ENCODE peak calls at places on chromosomes 6 and 20, in four cellular contexts. E is IMR-90, J is HCT116, H is aorta. A is an unnamed sample.
A peak's percentile ranks its signal among the peaks of the same experiment; 100 is the strongest.

GRCh38 chr6:111843347-111844147 is 29.7 kb downstream of the FYN start:
- DNase-seq in H (no peak), J (no peak), E (no peak), A (peak; percentile 79)

GRCh38 chr6:159250633-159251032 is 81.4 kb downstream of the FNDC1 start:
- DNase-seq in H (no peak), J (no peak), E (no peak), A (no peak)

GRCh38 chr20:41879151-41879550 is 261.0 kb upstream of the CHD6 start:
- DNase-seq in J (no peak), E (no peak), H (no peak), A (no peak)

GRCh38 chr6:82908661-82909060 is 157.0 kb downstream of the UBE3D start:
- DNase-seq in J (no peak), E (no peak), H (no peak), A (no peak)

GRCh38 chr6:149846321-149846720 is 17.8 kb downstream of the LRP11 start:
- DNase-seq in J (no peak), E (peak; percentile 95), H (no peak), A (no peak)

GRCh38 chr6:13725570-13725969 is 13.9 kb upstream of the RANBP9 start:
- DNase-seq in J (peak; percentile 92), E (peak; percentile 12), H (no peak), A (no peak)

GRCh38 chr6:146240307-146240706 is 211.4 kb downstream of the GRM1 start:
- DNase-seq in H (no peak), E (no peak), J (no peak), A (no peak)

GRCh38 chr20:2578430-2579192 is 42.2 kb downstream of the TMC2 start:
- DNase-seq in E (no peak), H (no peak), J (no peak), A (no peak)

GRCh38 chr6:136060052-136060451 is 190.1 kb downstream of the MTFR2 start:
- DNase-seq in H (no peak), J (no peak), E (no peak), A (no peak)

GRCh38 chr6:107821591-107821990 is 2.5 kb downstream of the SCML4 start:
- DNase-seq in E (no peak), H (no peak), J (no peak), A (no peak)

GRCh38 chr20:31863296-31864085 is 6.8 kb downstream of the DUSP15 start:
- DNase-seq in E (no peak), J (no peak), H (no peak), A (no peak)

GRCh38 chr6:4848382-4849068 is 72.3 kb downstream of the CDYL start:
- DNase-seq in E (no peak), J (no peak), H (no peak), A (no peak)

GRCh38 chr20:40848530-40848929 is 159.5 kb upstream of the MAFB start:
- DNase-seq in H (no peak), E (no peak), J (no peak), A (no peak)

GRCh38 chr6:70345619-70346018 is 42.7 kb upstream of the COL9A1 start:
- DNase-seq in J (no peak), H (no peak), E (no peak), A (no peak)

GRCh38 chr6:17432356-17432755 is 39.0 kb downstream of the CAP2 start:
- DNase-seq in E (peak; percentile 53), H (no peak), J (no peak), A (no peak)

GRCh38 chr6:7087491-7087979 is 20.2 kb upstream of the RREB1 start:
- DNase-seq in J (no peak), E (no peak), H (no peak), A (peak; percentile 41)

GRCh38 chr20:52425253-52425652 is 233.7 kb upstream of the ZFP64 start:
- DNase-seq in J (no peak), H (no peak), E (peak; percentile 6), A (no peak)

GRCh38 chr20:53660078-53660909 is 66.7 kb upstream of the ZNF217 start:
- DNase-seq in J (no peak), H (no peak), E (peak; percentile 17), A (peak; percentile 41)

GRCh38 chr6:137764464-137764863 is 102.6 kb upstream of the TNFAIP3 start:
- DNase-seq in E (peak; percentile 83), H (no peak), J (no peak), A (no peak)

GRCh38 chr20:62606551-62607201 is 35.6 kb upstream of the SLCO4A1 start:
- DNase-seq in H (no peak), J (no peak), E (no peak), A (no peak)

GRCh38 chr6:36116066-36116465 is 14.2 kb upstream of the MAPK13 start:
- DNase-seq in H (no peak), J (no peak), E (no peak), A (no peak)

GRCh38 chr6:77463881-77464867 is 883 bp upstream of the HTR1B start:
- DNase-seq in E (no peak), H (peak; percentile 82), J (no peak), A (no peak)

GRCh38 chr6:116313377-116313776 is 33.6 kb upstream of the TSPYL1 start:
- DNase-seq in J (no peak), E (peak; percentile 42), H (no peak), A (no peak)

GRCh38 chr6:41578714-41579610 is 32.8 kb downstream of the FOXP4 start:
- DNase-seq in J (no peak), H (no peak), E (peak; percentile 33), A (no peak)

GRCh38 chr6:20069130-20069529 is 143.1 kb downstream of the MBOAT1 start:
- DNase-seq in J (no peak), H (no peak), E (no peak), A (no peak)

GRCh38 chr20:63980317-63980805 is 571 bp upstream of the PRPF6 start:
- DNase-seq in J (no peak), H (no peak), E (no peak), A (no peak)

GRCh38 chr6:150068173-150068785 is 642 bp downstream of the ULBP3 start:
- DNase-seq in H (no peak), E (no peak), J (no peak), A (peak; percentile 10)

DNA sequence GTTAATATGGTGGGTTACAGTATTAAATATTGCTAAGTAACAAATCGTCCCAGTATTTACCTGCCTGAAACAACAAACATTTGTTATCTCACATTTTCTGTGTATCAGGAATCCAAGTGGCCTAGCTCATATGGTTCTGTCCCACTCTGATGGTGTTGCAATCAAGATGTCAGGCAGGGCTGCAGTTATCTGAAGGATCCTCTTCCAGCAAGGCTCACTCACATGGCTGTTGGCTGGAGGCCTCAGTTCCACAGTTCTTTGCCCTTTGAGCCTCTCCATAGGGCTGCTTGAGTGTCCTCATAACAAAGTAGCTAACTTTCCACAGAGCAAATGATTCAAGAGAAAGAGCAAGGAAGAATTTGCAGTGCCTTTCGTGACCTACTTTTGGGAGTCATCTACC is 17.7 kb downstream of the RAB22A start:
- DNase-seq in E (no peak), H (no peak), J (no peak), A (no peak)
- H3K4me1 ChIP-seq in E (peaks cover 5% of the 10 kb centered on the region), H (no peaks in the 10 kb centered on the region), J (no peaks in the 10 kb centered on the region), A (no peaks in the 10 kb centered on the region)

GRCh38 chr20:19986419-19986818 is 30.7 kb upstream of the NAA20 start:
- DNase-seq in H (no peak), E (peak; percentile 85), J (no peak), A (no peak)
- H3K4me1 ChIP-seq in H (peaks cover 2% of the 10 kb centered on the region), E (peaks cover 24% of the 10 kb centered on the region), J (peaks cover 38% of the 10 kb centered on the region), A (no peaks in the 10 kb centered on the region)

DNA sequence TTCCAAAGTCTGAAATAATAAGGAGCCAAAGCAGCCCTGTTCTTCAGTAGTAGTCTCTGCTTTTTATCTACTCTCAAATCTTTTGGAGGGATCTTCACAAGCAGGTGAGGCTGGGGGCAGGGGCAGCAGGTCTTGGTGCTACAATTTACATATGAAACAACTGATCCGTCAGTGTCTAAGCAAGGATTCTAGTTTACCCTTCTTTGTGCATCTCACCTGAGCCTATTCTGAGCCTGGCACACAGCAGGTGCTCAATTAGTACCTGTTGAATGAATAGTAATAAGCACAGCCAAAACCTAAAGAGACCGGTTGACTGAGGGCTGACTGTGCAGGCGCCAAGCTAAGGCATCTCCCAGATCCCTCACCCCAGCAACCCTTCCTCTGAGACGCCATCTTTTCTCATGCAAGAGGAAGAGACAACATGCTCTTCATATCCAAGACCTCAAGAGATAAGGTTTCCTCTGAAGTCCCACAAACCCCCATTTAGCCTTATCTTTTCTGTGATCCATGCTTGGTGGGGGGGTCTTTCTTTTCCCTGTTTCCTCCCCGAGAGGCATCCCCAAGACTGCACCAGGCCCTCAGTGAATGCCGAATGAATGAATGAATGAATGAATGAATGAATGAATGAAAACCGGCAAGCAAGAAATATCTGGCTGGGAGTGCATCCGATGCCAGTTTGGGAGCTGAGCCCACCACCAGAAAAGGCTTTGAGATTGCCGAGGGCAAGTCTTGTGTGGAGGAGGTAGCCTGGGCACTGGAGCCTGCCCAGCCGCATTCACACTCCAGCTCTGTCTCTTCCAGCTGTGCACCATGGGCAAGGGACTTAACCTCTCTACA is 2.9 kb upstream of the BMP7 start:
- DNase-seq in J (no peak), E (no peak), H (no peak), A (no peak)
- H3K4me1 ChIP-seq in J (peaks cover 4% of the 10 kb centered on the region), E (no peaks in the 10 kb centered on the region), H (no peaks in the 10 kb centered on the region), A (no peaks in the 10 kb centered on the region)

DNA sequence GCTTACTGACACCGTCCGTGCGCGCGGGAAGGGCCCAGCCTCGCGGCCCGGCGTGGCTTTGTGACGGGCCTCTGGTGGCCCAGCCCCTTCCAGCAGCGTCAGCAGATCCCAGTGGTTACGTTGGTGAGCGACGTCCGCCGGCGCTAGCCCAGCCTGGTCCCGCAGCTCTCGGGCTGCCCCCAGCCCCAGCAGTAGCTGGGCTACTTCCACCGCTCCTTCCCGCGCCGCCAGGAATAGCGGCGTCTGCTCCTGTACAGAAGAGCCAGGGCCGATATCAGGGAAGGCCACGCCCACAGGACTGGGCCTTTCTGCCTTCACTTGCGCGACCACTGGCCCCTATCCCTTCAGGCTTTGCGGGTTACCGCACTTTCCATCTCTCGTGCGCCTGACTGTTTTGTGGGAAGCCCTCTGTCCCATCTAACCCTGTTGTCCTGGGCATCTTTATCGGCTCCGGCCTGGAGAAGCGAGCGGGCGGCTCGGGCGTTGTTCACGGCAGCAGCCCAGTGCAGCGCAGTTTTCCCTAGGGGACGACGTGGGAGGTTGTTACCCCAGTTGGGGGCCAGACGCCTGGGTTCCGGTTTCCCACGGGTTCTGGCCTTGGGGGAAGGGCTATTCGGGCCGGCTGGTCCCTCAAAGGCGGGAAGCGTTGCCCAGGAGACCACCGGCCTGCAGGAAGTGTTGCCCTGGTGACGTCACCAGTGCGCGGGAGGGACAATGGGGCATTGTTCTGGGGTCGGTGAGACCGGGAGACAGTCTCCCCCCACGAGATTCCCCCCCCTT is 3.6 kb upstream of the GPSM3 start:
- DNase-seq in E (peak; percentile 88), J (peak; percentile 73), H (peak; percentile 96), A (no peak)
- H3K4me1 ChIP-seq in E (peaks cover 10% of the 10 kb centered on the region), J (peaks cover 53% of the 10 kb centered on the region), H (no peaks in the 10 kb centered on the region), A (peaks cover 20% of the 10 kb centered on the region)

DNA sequence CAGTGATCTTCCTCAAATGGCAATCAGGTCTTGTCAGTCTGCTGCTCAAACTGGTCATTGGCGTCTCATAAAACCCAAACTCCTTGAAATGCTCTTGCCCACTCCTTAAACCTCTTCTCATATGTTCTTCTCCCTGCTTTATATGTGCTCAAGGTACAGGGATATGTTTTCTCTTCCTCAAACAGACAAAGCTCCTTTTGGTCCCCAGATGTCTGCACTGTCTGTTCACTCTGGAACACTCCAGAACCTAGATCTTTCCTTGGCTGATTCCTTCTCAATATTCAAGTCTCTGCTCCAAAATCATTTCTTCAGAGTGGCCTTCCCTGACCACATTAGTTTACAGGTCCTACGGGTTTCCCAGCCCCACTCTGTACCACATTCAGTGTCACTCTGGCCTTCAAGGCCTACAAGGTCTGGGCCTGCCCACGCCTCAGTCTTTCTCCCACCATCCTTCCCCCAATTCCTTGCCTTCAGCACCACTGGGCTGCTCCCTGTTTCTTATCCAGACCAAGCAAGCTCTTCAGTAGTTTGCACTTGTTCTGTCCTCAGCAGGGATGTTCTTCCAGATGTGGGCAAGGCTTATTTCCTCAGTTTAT is 9.0 kb downstream of the THEMIS start:
- DNase-seq in H (no peak), E (no peak), J (no peak), A (no peak)
- H3K4me1 ChIP-seq in H (no peaks in the 10 kb centered on the region), E (no peaks in the 10 kb centered on the region), J (no peaks in the 10 kb centered on the region), A (peaks cover 26% of the 10 kb centered on the region)

GRCh38 chr6:3506751-3507388 is 50.0 kb upstream of the SLC22A23 start:
- DNase-seq in J (no peak), H (no peak), E (peak; percentile 11), A (no peak)
- H3K4me1 ChIP-seq in J (peaks cover 14% of the 10 kb centered on the region), H (no peaks in the 10 kb centered on the region), E (peaks cover 3% of the 10 kb centered on the region), A (no peaks in the 10 kb centered on the region)

A was measured in naive thymus-derived CD4-positive, alpha-beta T cell.